ENCODE peak calls at places on chromosomes 3 and 15, in six cellular contexts. One of them, this sample, is unnamed.

GRCh38 chr15:74174216-74174965 is 881 bp downstream of the ISLR start:
- DNase-seq in GM12891: no peak
- DNase-seq in GM12878: no peak
- DNase-seq in K562: no peak
- DNase-seq in H1: no peak
- DNase-seq in HepG2: no peak
- DNase-seq in this sample: no peak

GRCh38 chr3:136973352-136973751 is 15.6 kb downstream of the IL20RB start:
- DNase-seq in GM12891: no peak
- DNase-seq in GM12878: no peak
- DNase-seq in K562: no peak
- DNase-seq in H1: no peak
- DNase-seq in HepG2: peak; percentile 75
- DNase-seq in this sample: no peak

GRCh38 chr3:12175844-12176453 is 17.2 kb upstream of the TIMP4 start:
- DNase-seq in GM12891: no peak
- DNase-seq in GM12878: no peak
- DNase-seq in K562: peak; percentile 72
- DNase-seq in H1: peak; percentile 78
- DNase-seq in HepG2: peak; percentile 52
- DNase-seq in this sample: peak; percentile 29

GRCh38 chr3:53513556-53514190 is 19.3 kb downstream of the CACNA1D start:
- DNase-seq in GM12891: no peak
- DNase-seq in GM12878: no peak
- DNase-seq in K562: peak; percentile 6
- DNase-seq in H1: no peak
- DNase-seq in HepG2: peak; percentile 25
- DNase-seq in this sample: no peak

GRCh38 chr3:10263549-10264363 is 15.5 kb downstream of the TATDN2 start:
- DNase-seq in GM12891: no peak
- DNase-seq in GM12878: no peak
- DNase-seq in K562: peak; percentile 77
- DNase-seq in H1: peak; percentile 81
- DNase-seq in HepG2: no peak
- DNase-seq in this sample: no peak

GRCh38 chr3:30241721-30242120 is 364.7 kb upstream of the TGFBR2 start:
- DNase-seq in GM12891: no peak
- DNase-seq in GM12878: no peak
- DNase-seq in K562: no peak
- DNase-seq in H1: no peak
- DNase-seq in HepG2: peak; percentile 88
- DNase-seq in this sample: no peak

GRCh38 chr3:52939600-52939999 is 42.3 kb upstream of the STIMATE start:
- DNase-seq in GM12891: no peak
- DNase-seq in GM12878: no peak
- DNase-seq in K562: no peak
- DNase-seq in H1: no peak
- DNase-seq in HepG2: no peak
- DNase-seq in this sample: no peak

GRCh38 chr3:7568526-7569184 is 707.7 kb downstream of the GRM7 start:
- DNase-seq in GM12891: no peak
- DNase-seq in GM12878: no peak
- DNase-seq in K562: no peak
- DNase-seq in H1: no peak
- DNase-seq in HepG2: no peak
- DNase-seq in this sample: no peak

GRCh38 chr3:108099203-108099602 is 8.4 kb upstream of the CD47 start:
- DNase-seq in GM12891: no peak
- DNase-seq in GM12878: no peak
- DNase-seq in K562: peak; percentile 38
- DNase-seq in H1: no peak
- DNase-seq in HepG2: no peak
- DNase-seq in this sample: no peak

GRCh38 chr3:112966633-112967032 is 8.3 kb downstream of the CD200R1 start:
- DNase-seq in GM12891: no peak
- DNase-seq in GM12878: no peak
- DNase-seq in K562: no peak
- DNase-seq in H1: no peak
- DNase-seq in HepG2: no peak
- DNase-seq in this sample: no peak

GRCh38 chr15:55991841-55992768 is 1.3 kb downstream of the NEDD4 start:
- DNase-seq in GM12891: no peak
- DNase-seq in GM12878: no peak
- DNase-seq in K562: no peak
- DNase-seq in H1: no peak
- DNase-seq in HepG2: no peak
- DNase-seq in this sample: no peak

GRCh38 chr3:142850395-142851023 is 38.4 kb downstream of the PCOLCE2 start:
- DNase-seq in GM12891: no peak
- DNase-seq in GM12878: no peak
- DNase-seq in K562: peak; percentile 75
- DNase-seq in H1: no peak
- DNase-seq in HepG2: peak; percentile 39
- DNase-seq in this sample: no peak

GRCh38 chr3:46695177-46695961 is 1.9 kb upstream of the ALS2CL start:
- DNase-seq in GM12891: no peak
- DNase-seq in GM12878: no peak
- DNase-seq in K562: peak; percentile 51
- DNase-seq in H1: peak; percentile 78
- DNase-seq in HepG2: no peak
- DNase-seq in this sample: no peak

GRCh38 chr3:54731697-54732445 is 196.0 kb downstream of the LRTM1 start:
- DNase-seq in GM12891: no peak
- DNase-seq in GM12878: no peak
- DNase-seq in K562: no peak
- DNase-seq in H1: no peak
- DNase-seq in HepG2: no peak
- DNase-seq in this sample: no peak

GRCh38 chr15:73324496-73325170 is 44.1 kb downstream of the HCN4 start:
- DNase-seq in GM12891: no peak
- DNase-seq in GM12878: no peak
- DNase-seq in K562: no peak
- DNase-seq in H1: no peak
- DNase-seq in HepG2: no peak
- DNase-seq in this sample: no peak

GRCh38 chr15:98292442-98293240 is 332.1 kb downstream of the ARRDC4 start:
- DNase-seq in GM12891: peak; percentile 50
- DNase-seq in GM12878: no peak
- DNase-seq in K562: peak; percentile 61
- DNase-seq in H1: peak; percentile 93
- DNase-seq in HepG2: peak; percentile 27
- DNase-seq in this sample: peak; percentile 42

GRCh38 chr3:140276698-140277097 is 341.7 kb downstream of the CLSTN2 start:
- DNase-seq in GM12891: no peak
- DNase-seq in GM12878: no peak
- DNase-seq in K562: peak; percentile 24
- DNase-seq in H1: no peak
- DNase-seq in HepG2: peak; percentile 9
- DNase-seq in this sample: no peak

GRCh38 chr3:66609660-66610547 is 109.1 kb upstream of the LRIG1 start:
- DNase-seq in GM12891: no peak
- DNase-seq in GM12878: no peak
- DNase-seq in K562: no peak
- DNase-seq in H1: peak; percentile 77
- DNase-seq in HepG2: no peak
- DNase-seq in this sample: no peak

GRCh38 chr3:172080503-172080902 is 41.1 kb downstream of the FNDC3B start:
- DNase-seq in GM12891: no peak
- DNase-seq in GM12878: no peak
- DNase-seq in K562: no peak
- DNase-seq in H1: no peak
- DNase-seq in HepG2: peak; percentile 84
- DNase-seq in this sample: no peak

GRCh38 chr3:71584216-71585061 is 911 bp upstream of the FOXP1 start:
- DNase-seq in GM12891: no peak
- DNase-seq in GM12878: no peak
- DNase-seq in K562: peak; percentile 83
- DNase-seq in H1: peak; percentile 62
- DNase-seq in HepG2: peak; percentile 68
- DNase-seq in this sample: no peak

GRCh38 chr15:92690370-92690769 is 34.8 kb upstream of the FAM174B start:
- DNase-seq in GM12891: no peak
- DNase-seq in GM12878: no peak
- DNase-seq in K562: no peak
- DNase-seq in H1: no peak
- DNase-seq in HepG2: no peak
- DNase-seq in this sample: no peak

GRCh38 chr15:50190166-50190570 is 8.2 kb downstream of the SLC27A2 start:
- DNase-seq in GM12891: no peak
- DNase-seq in GM12878: no peak
- DNase-seq in K562: no peak
- DNase-seq in H1: no peak
- DNase-seq in HepG2: no peak
- DNase-seq in this sample: no peak

GRCh38 chr15:65408370-65409283 is 14.1 kb downstream of the IGDCC4 start:
- DNase-seq in GM12891: no peak
- DNase-seq in GM12878: no peak
- DNase-seq in K562: no peak
- DNase-seq in H1: no peak
- DNase-seq in HepG2: no peak
- DNase-seq in this sample: no peak

GRCh38 chr3:11989383-11990050 is 14.7 kb upstream of the SYN2 start:
- DNase-seq in GM12891: no peak
- DNase-seq in GM12878: no peak
- DNase-seq in K562: peak; percentile 30
- DNase-seq in H1: no peak
- DNase-seq in HepG2: no peak
- DNase-seq in this sample: no peak

GRCh38 chr3:184574552-184575430 is 13.2 kb downstream of the EPHB3 start:
- DNase-seq in GM12891: no peak
- DNase-seq in GM12878: no peak
- DNase-seq in K562: no peak
- DNase-seq in H1: peak; percentile 82
- DNase-seq in HepG2: no peak
- DNase-seq in this sample: no peak
- TF ChIP-seq POLR2AphosphoS5 in GM12891: no peak
- TF ChIP-seq POLR2AphosphoS5 in GM12878: no peak
- TF ChIP-seq POLR2AphosphoS5 in K562: no peak
- TF ChIP-seq POLR2AphosphoS5 in H1: no peak
- TF ChIP-seq POLR2AphosphoS5 in HepG2: no peak
- TF ChIP-seq POLR2AphosphoS5 in this sample: no peak

GRCh38 chr3:170040283-170040907 is 2.6 kb downstream of the GPR160 start:
- DNase-seq in GM12891: no peak
- DNase-seq in GM12878: no peak
- DNase-seq in K562: no peak
- DNase-seq in H1: no peak
- DNase-seq in HepG2: no peak
- DNase-seq in this sample: no peak
- TF ChIP-seq TAF1 in GM12891: no peak
- TF ChIP-seq TAF1 in GM12878: no peak
- TF ChIP-seq TAF1 in K562: no peak
- TF ChIP-seq TAF1 in H1: no peak
- TF ChIP-seq TAF1 in HepG2: no peak
- TF ChIP-seq TAF1 in this sample: no peak

DNA sequence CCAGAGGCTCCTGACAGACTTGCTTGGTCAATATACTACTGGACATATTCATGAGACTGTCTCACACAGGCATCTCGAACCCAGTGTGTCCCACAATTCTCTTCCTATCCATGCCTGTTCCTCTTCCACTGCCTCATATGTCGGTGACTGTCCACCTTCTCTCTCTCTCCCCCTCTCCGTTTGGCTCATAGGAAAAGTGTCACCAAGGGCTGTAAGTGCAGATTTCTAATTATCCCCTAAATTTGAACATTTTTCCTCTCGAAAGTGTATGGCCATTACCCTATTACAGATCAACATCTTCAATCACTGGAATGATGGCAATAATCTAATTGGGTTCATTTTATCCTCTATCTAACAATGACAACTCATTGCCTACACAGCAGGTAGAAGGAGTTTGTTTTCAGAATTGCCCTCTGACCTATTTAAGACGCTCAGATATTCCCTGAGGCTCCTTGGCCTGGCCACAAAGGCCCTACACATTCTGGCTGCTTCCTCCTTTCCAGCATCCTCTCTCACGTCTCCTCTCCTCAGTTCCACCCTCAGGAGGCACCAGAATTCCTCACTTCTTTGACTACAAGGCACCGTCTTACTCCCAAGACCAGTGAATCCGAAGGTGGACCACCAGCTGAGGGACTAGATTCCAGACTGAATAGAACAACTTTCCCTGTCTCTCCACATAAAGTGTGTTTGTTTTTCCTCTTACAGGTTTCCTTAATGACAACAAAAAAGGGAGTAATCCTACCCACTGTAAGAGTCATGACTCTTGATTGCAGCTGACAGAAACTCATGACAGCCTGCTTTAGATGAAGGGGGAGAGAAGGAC is 22.2 kb upstream of the MUC20 start:
- DNase-seq in GM12891: no peak
- DNase-seq in GM12878: no peak
- DNase-seq in K562: no peak
- DNase-seq in H1: no peak
- DNase-seq in HepG2: no peak
- DNase-seq in this sample: no peak
- TF ChIP-seq POLR2A in GM12891: no peak
- TF ChIP-seq POLR2A in GM12878: no peak
- TF ChIP-seq POLR2A in K562: no peak
- TF ChIP-seq POLR2A in H1: no peak
- TF ChIP-seq POLR2A in HepG2: no peak
- TF ChIP-seq POLR2A in this sample: no peak

GRCh38 chr15:81572190-81572589 is 198.2 kb upstream of the TMC3 start:
- DNase-seq in GM12891: no peak
- DNase-seq in GM12878: no peak
- DNase-seq in K562: no peak
- DNase-seq in H1: no peak
- DNase-seq in HepG2: no peak
- DNase-seq in this sample: no peak

GRCh38 chr15:81573098-81573746 is 199.2 kb upstream of the TMC3 start:
- DNase-seq in GM12891: no peak
- DNase-seq in GM12878: no peak
- DNase-seq in K562: no peak
- DNase-seq in H1: no peak
- DNase-seq in HepG2: no peak
- DNase-seq in this sample: no peak

GRCh38 chr15:81575436-81576123 is 201.6 kb upstream of the TMC3 start:
- DNase-seq in GM12891: no peak
- DNase-seq in GM12878: no peak
- DNase-seq in K562: peak; percentile 46
- DNase-seq in H1: no peak
- DNase-seq in HepG2: no peak
- DNase-seq in this sample: no peak
- TF ChIP-seq POLR2AphosphoS5 in GM12891: no peak
- TF ChIP-seq POLR2AphosphoS5 in GM12878: no peak
- TF ChIP-seq POLR2AphosphoS5 in K562: no peak
- TF ChIP-seq POLR2AphosphoS5 in H1: no peak
- TF ChIP-seq POLR2AphosphoS5 in HepG2: no peak
- TF ChIP-seq POLR2AphosphoS5 in this sample: no peak

GRCh38 chr15:35505152-35505551 is 40.8 kb downstream of the DPH6 start:
- DNase-seq in GM12891: no peak
- DNase-seq in GM12878: no peak
- DNase-seq in K562: no peak
- DNase-seq in H1: no peak
- DNase-seq in HepG2: no peak
- DNase-seq in this sample: no peak
- TF ChIP-seq TAF1 in GM12891: no peak
- TF ChIP-seq TAF1 in GM12878: no peak
- TF ChIP-seq TAF1 in K562: no peak
- TF ChIP-seq TAF1 in H1: no peak
- TF ChIP-seq TAF1 in HepG2: no peak
- TF ChIP-seq TAF1 in this sample: no peak